ENCODE peak calls at places on chromosomes 6 and 20, in six cellular contexts. X is lung, Y is choroid plexus epithelial cell, H is GM20000, A is SK-N-SH, F is BE2C. L is an unnamed sample.

GRCh38 chr6:136811261-136811660 is 11.1 kb upstream of the PEX7 start:
- DNase-seq in F (no peak), Y (no peak), H (no peak), A (no peak), X (no peak), L (no peak)

GRCh38 chr20:46559685-46560440 is 9.4 kb upstream of the OCSTAMP start:
- DNase-seq in H (no peak), F (no peak), A (no peak), X (no peak), Y (peak), L (no peak)

GRCh38 chr6:112087916-112088315 is 525 bp downstream of the FAM229B start:
- DNase-seq in Y (peak), X (no peak), H (no peak), F (no peak), A (no peak), L (no peak)

GRCh38 chr6:1535295-1535694 is 74.4 kb upstream of the FOXC1 start:
- DNase-seq in Y (no peak), X (no peak), A (no peak), F (no peak), H (no peak), L (no peak)

GRCh38 chr20:41632896-41633295 is 14.7 kb upstream of the CHD6 start:
- DNase-seq in F (no peak), X (no peak), H (no peak), Y (no peak), A (no peak), L (no peak)

GRCh38 chr6:141658721-141659120 is 474.0 kb upstream of the GJE1 start:
- DNase-seq in H (no peak), X (no peak), A (no peak), Y (no peak), F (no peak), L (no peak)

GRCh38 chr6:80767808-80768207 is 661.3 kb downstream of the BCKDHB start:
- DNase-seq in A (no peak), F (no peak), Y (peak), X (no peak), H (no peak), L (no peak)

GRCh38 chr20:53149652-53150205 is 177.6 kb downstream of the TSHZ2 start:
- DNase-seq in F (no peak), Y (no peak), H (no peak), X (no peak), A (no peak), L (no peak)

GRCh38 chr20:34586488-34587163 is 28.1 kb downstream of the MAP1LC3A start:
- DNase-seq in Y (no peak), H (no peak), X (no peak), A (no peak), F (no peak), L (no peak)

GRCh38 chr6:147544420-147544819 is 35.9 kb downstream of the SAMD5 start:
- DNase-seq in Y (no peak), H (no peak), A (no peak), F (no peak), X (no peak), L (no peak)

GRCh38 chr20:3871549-3872265 is 17.5 kb upstream of the PANK2 start:
- DNase-seq in F (peak), H (no peak), X (no peak), A (no peak), Y (peak), L (no peak)

GRCh38 chr20:57483287-57484050 is 41.5 kb downstream of the CTCFL start:
- DNase-seq in H (peak), X (no peak), Y (no peak), A (no peak), F (no peak), L (peak)

GRCh38 chr20:57480444-57481152 is 44.3 kb downstream of the CTCFL start:
- DNase-seq in Y (no peak), X (no peak), F (no peak), H (peak), A (no peak), L (peak)

GRCh38 chr20:57481281-57481711 is 43.6 kb downstream of the CTCFL start:
- DNase-seq in X (no peak), Y (no peak), A (no peak), F (no peak), H (peak), L (peak)

GRCh38 chr20:57482796-57483195 is 42.1 kb downstream of the CTCFL start:
- DNase-seq in A (no peak), F (no peak), X (no peak), Y (no peak), H (no peak), L (no peak)

DNA sequence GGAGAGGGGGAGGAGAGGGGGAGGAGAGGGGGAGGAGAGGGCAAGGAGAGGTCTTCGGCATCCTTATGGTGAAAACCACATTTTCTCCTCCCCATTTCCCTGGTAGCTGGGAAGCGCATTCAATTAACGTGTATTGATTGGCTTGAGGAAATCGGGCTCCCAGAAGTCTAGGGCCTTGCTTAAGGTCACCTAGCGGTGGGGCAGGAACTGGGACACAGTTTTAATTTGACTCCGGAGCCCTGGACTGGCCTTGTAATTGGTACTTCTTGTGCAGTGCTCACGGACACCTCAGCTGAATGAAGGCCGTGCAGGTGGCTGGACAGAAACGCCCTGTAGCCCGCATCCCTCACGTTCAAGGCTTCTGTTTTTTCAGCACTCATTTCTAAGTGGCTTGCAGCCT is 42.8 kb downstream of the CTCFL start:
- DNase-seq in Y (no peak), A (no peak), X (no peak), F (no peak), H (no peak), L (peak)
- TF ChIP-seq CTCF in Y (no peak), A (no peak), X (no peak), F (no peak), H (no peak), L (no peak)

GRCh38 chr6:36374194-36374593 is 13.3 kb downstream of the ETV7 start:
- DNase-seq in X (no peak), Y (no peak), A (no peak), H (no peak), F (no peak), L (no peak)

GRCh38 chr6:36374956-36375355 is 12.5 kb downstream of the ETV7 start:
- DNase-seq in Y (no peak), X (no peak), A (no peak), H (no peak), F (no peak), L (no peak)

GRCh38 chr6:36375644-36376155 is 11.8 kb downstream of the ETV7 start:
- DNase-seq in A (no peak), Y (no peak), H (no peak), X (no peak), F (no peak), L (no peak)

GRCh38 chr6:36372088-36372487 is 15.4 kb downstream of the ETV7 start:
- DNase-seq in F (no peak), H (no peak), Y (no peak), X (no peak), A (no peak), L (no peak)

GRCh38 chr6:36373368-36374009 is 14.0 kb downstream of the ETV7 start:
- DNase-seq in Y (no peak), H (no peak), X (no peak), F (peak), A (peak), L (no peak)
- TF ChIP-seq CTCF in Y (no peak), H (no peak), X (no peak), F (no peak), A (no peak), L (no peak)

DNA sequence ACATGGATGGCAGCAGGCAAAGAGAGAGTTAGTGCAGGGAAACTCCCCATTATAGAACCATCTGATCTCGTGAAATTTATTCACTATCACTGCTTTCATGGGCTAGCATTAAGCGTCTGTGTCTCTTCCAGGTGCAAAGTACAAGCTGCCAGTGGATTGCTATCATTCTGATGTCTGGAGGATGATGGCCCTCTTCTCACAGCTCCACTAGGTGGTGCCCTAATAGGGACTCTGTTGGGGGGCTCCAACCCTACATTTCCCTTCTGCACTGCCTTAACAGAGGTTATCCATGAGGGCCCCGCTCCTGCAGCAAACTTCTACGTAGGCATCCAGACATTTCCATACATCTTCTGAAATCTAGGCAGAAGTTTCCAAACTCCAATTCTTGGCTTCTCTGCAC is 347.8 kb upstream of the HS3ST5 start:
- DNase-seq in A (no peak), F (peak), X (no peak), H (no peak), Y (no peak), L (no peak)
- TF ChIP-seq CTCF in A (no peak), F (peak), X (no peak), H (no peak), Y (no peak), L (no peak)

GRCh38 chr20:2631228-2631627 is 21.2 kb upstream of the NOP56 start:
- DNase-seq in Y (peak), A (no peak), F (no peak), X (no peak), H (no peak), L (no peak)
- TF ChIP-seq CTCF in Y (peak), A (no peak), F (peak), X (no peak), H (no peak), L (no peak)

DNA sequence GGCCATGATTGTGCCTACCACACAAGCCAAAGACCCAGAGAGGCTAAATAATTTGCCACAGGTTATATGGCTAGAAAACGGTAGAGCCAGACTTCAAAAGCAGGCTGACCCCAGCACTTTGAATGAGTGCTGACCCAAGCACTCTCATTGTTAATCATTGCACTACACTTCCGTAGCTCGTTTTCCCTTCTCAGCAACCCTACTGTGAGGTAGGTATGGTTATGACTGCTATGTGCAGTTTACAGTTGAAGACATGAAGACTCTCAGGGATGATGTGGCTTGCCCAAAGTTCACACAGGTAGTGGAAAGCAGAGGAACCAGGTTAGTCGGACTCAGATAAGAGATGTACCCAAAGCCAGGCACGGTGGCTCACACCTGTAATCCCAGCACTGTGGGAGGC is 33.5 kb upstream of the RIMS4 start:
- DNase-seq in H (no peak), Y (no peak), X (no peak), A (no peak), F (no peak), L (no peak)
- TF ChIP-seq CTCF in H (no peak), Y (no peak), X (no peak), A (no peak), F (no peak), L (no peak)

DNA sequence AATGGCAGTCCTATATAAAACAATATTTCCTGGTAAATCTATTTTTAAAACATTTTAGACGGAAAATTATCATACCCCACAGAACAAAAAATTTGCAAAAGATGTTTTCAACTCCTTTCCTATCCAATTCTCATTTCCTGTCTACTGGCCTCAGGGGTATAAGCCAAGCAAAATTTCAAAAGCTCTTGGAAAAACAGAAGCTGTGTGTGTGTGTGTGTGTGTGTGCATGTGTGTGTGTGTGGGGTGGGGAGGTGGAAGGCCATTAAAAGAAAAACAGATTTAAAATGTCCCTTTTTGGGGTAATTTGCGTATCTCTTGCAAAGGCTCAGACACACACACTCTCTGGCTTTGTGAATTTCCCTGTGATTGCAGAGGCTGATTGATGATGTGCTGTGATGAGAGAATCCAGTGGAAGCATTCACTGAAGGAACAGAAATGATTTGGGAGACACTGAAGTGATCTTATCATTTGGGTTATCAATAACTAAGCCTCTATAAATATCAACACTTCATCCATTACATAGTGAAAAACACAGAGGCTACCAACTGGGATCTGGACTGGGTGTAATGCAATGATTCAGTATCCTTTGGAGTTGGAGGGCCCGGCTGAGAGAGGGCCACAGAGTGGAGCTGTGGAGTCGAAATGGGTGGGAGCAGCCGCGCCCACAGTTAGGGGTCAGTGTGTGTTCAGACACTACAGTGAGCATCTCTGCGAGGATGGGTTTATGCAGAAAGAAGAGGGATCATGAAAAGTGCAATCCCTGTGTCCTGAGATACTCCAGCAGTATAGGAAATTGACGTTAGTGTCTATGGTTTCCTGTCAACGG is 106.8 kb upstream of the PREP start:
- DNase-seq in X (no peak), A (peak), Y (peak), F (peak), H (no peak), L (no peak)
- TF ChIP-seq CTCF in X (no peak), A (peak), Y (peak), F (peak), H (no peak), L (no peak)

GRCh38 chr6:31588871-31589650 is 3.0 kb downstream of the LST1 start:
- DNase-seq in A (no peak), H (no peak), Y (no peak), F (peak), X (no peak), L (no peak)
- TF ChIP-seq CTCF in A (no peak), H (no peak), Y (no peak), F (no peak), X (no peak), L (no peak)

GRCh38 chr6:156685823-156686428 is 91.3 kb upstream of the ARID1B start:
- DNase-seq in X (no peak), A (peak), F (no peak), Y (no peak), H (no peak), L (no peak)

GRCh38 chr6:156689656-156690055 is 87.5 kb upstream of the ARID1B start:
- DNase-seq in X (no peak), A (no peak), H (no peak), Y (no peak), F (no peak), L (no peak)

GRCh38 chr6:156686429-156686939 is 90.7 kb upstream of the ARID1B start:
- DNase-seq in A (peak), Y (peak), X (no peak), F (peak), H (peak), L (no peak)

GRCh38 chr6:156687875-156688549 is 89.2 kb upstream of the ARID1B start:
- DNase-seq in Y (peak), H (peak), A (peak), F (peak), X (no peak), L (no peak)

GRCh38 chr6:156686940-156687874 is 90.0 kb upstream of the ARID1B start:
- DNase-seq in A (peak), Y (peak), F (peak), H (peak), X (peak), L (peak)
- TF ChIP-seq CTCF in A (no peak), Y (no peak), F (no peak), H (no peak), X (no peak), L (no peak)

GRCh38 chr6:6788394-6789020 is 200.0 kb downstream of the LY86 start:
- DNase-seq in H (peak), X (no peak), Y (peak), A (no peak), F (no peak), L (no peak)
- TF ChIP-seq CTCF in H (peak), X (no peak), Y (peak), A (peak), F (peak), L (no peak)

GRCh38 chr6:7143161-7143974 is 35.6 kb downstream of the RREB1 start:
- DNase-seq in Y (no peak), H (no peak), A (no peak), F (no peak), X (no peak), L (no peak)
- TF ChIP-seq CTCF in Y (peak), H (no peak), A (peak), F (no peak), X (no peak), L (no peak)